ENCODE peak calls at places on chromosomes 5 and 9, in seven cellular contexts. R is effector CD4-positive, alpha-beta T cell; X is stimulated activated CD4-positive, alpha-beta T cell treated with anti-CD3 and anti-CD28 coated beads, Interleukin-2, amount 100 ng/mL, for 48 hours; F is chondrocyte; L is activated naive CD4-positive, alpha-beta T cell; J is mesendoderm; K is GM10248. B is an unnamed sample.

GRCh38 chr5:88729476-88730182 is 153.4 kb downstream of the MEF2C start:
- DNase-seq in X (peak; percentile 54), R (peak; percentile 28), J (peak; percentile 85), F (no peak), L (peak; percentile 0), K (no peak), B (peak; percentile 75)

GRCh38 chr9:94805585-94805984 is 79.1 kb downstream of the AOPEP start:
- DNase-seq in J (no peak), F (no peak), K (no peak), R (no peak), X (no peak), L (no peak), B (no peak)

GRCh38 chr5:100697970-100698369 is 162.8 kb downstream of the FAM174A start:
- DNase-seq in K (no peak), X (no peak), L (no peak), J (no peak), F (no peak), R (no peak), B (no peak)

GRCh38 chr9:136023401-136024225 is 62.4 kb upstream of the UBAC1 start:
- DNase-seq in K (no peak), J (no peak), X (no peak), F (no peak), L (no peak), R (no peak), B (no peak)

GRCh38 chr5:101728933-101729332 is 567.2 kb downstream of the SLCO4C1 start:
- DNase-seq in R (no peak), L (no peak), F (no peak), K (no peak), X (no peak), J (peak; percentile 46), B (no peak)

GRCh38 chr5:110343616-110344015 is 382.9 kb downstream of the TMEM232 start:
- DNase-seq in R (no peak), X (no peak), J (no peak), L (no peak), K (no peak), F (no peak), B (no peak)

GRCh38 chr5:72160299-72160698 is 53.0 kb downstream of the MAP1B start:
- DNase-seq in K (no peak), R (no peak), F (no peak), J (no peak), L (no peak), X (no peak), B (no peak)

GRCh38 chr5:42721484-42721883 is 35.1 kb upstream of the CCDC152 start:
- DNase-seq in X (no peak), K (no peak), J (no peak), L (no peak), F (no peak), R (no peak), B (no peak)

GRCh38 chr9:68925175-68925574 is 88.7 kb downstream of the PRKACG start:
- DNase-seq in X (no peak), J (no peak), F (no peak), K (no peak), R (no peak), L (no peak), B (no peak)

GRCh38 chr9:34992376-34992951 is 2.9 kb downstream of the DNAJB5 start:
- DNase-seq in R (peak; percentile 24), X (peak; percentile 51), J (peak; percentile 87), K (no peak), L (peak; percentile 40), F (no peak), B (no peak)

GRCh38 chr9:97508852-97509251 is 7.4 kb downstream of the TMOD1 start:
- DNase-seq in L (no peak), R (no peak), J (no peak), K (no peak), X (no peak), F (no peak), B (no peak)